ENCODE peak calls at places on chromosomes 12 and 14, in four cellular contexts. Q is NCI-H1092 treated with DMSO at 0.1 percent for 48 hours; U is effector CD4-positive, alpha-beta T cell; N is activated T-helper 9 cell treated with anti-CD3 and anti-CD28 coated beads, Interleukin-2, amount 50 U/mL, for 16 hours. Z is an unnamed sample.

GRCh38 chr12:46516933-46517578 is 144.5 kb upstream of the SLC38A2 start:
- DNase-seq in Q (no peak), U (no peak), N (no peak), Z (no peak)

GRCh38 chr12:52235822-52236291 is 2.8 kb downstream of the KRT7 start:
- DNase-seq in U (no peak), N (no peak), Q (no peak), Z (no peak)

GRCh38 chr14:64865992-64866391 is 13.7 kb downstream of the SPTB start:
- DNase-seq in Q (no peak), N (no peak), U (no peak), Z (no peak)

GRCh38 chr14:88233915-88234314 is 89.2 kb downstream of the KCNK10 start:
- DNase-seq in U (no peak), Q (peak), N (no peak), Z (peak)

GRCh38 chr12:92585106-92585775 is 117.5 kb upstream of the PLEKHG7 start:
- DNase-seq in U (no peak), Q (no peak), N (no peak), Z (no peak)

GRCh38 chr12:49705479-49706267 is 1.5 kb downstream of the FMNL3 start:
- DNase-seq in U (no peak), N (peak), Q (no peak), Z (no peak)

GRCh38 chr12:87365423-87365822 is 663.8 kb downstream of the C12orf50 start:
- DNase-seq in U (no peak), N (no peak), Q (peak), Z (no peak)

GRCh38 chr12:104985206-104985605 is 910 bp upstream of the NOPCHAP1 start:
- DNase-seq in N (no peak), Q (no peak), U (no peak), Z (no peak)

GRCh38 chr12:39605501-39605900 is 14.1 kb downstream of the ABCD2 start:
- DNase-seq in N (no peak), Q (no peak), U (no peak), Z (no peak)

GRCh38 chr12:30063435-30063945 is 279.7 kb upstream of the TMTC1 start:
- DNase-seq in N (no peak), Q (no peak), U (no peak), Z (no peak)

GRCh38 chr12:12333407-12333831 is 16.6 kb downstream of the MANSC1 start:
- DNase-seq in U (no peak), Q (peak), N (no peak), Z (no peak)

GRCh38 chr14:20754308-20754707 is 8.6 kb downstream of the EDDM3A start:
- DNase-seq in U (no peak), N (no peak), Q (no peak), Z (no peak)

GRCh38 chr12:388012-388411 is 1.1 kb downstream of the KDM5A start:
- DNase-seq in U (no peak), Q (no peak), N (no peak), Z (no peak)

GRCh38 chr14:81447018-81447770 is 47.1 kb upstream of the STON2 start:
- DNase-seq in N (no peak), U (no peak), Q (no peak), Z (no peak)

GRCh38 chr14:61965030-61965745 is 203.0 kb downstream of the SNAPC1 start:
- DNase-seq in U (no peak), Q (no peak), N (no peak), Z (no peak)

GRCh38 chr12:28961948-28962384 is 187.1 kb upstream of the FAR2 start:
- DNase-seq in U (no peak), Q (no peak), N (no peak), Z (no peak)

GRCh38 chr14:49861923-49862673 is 9.5 kb upstream of the NEMF start:
- DNase-seq in Q (peak), U (peak), N (peak), Z (peak)

GRCh38 chr14:102320671-102321455 is 1.3 kb downstream of the ZNF839 start:
- DNase-seq in N (no peak), U (no peak), Q (no peak), Z (no peak)

GRCh38 chr14:31893156-31893813 is 183.8 kb upstream of the ARHGAP5 start:
- DNase-seq in Q (no peak), U (no peak), N (no peak), Z (no peak)

GRCh38 chr14:58078068-58078467 is 73.9 kb downstream of the ARMH4 start:
- DNase-seq in N (no peak), Q (no peak), U (no peak), Z (no peak)

GRCh38 chr14:33932526-33933292 is 18.2 kb downstream of the EGLN3 start:
- DNase-seq in U (no peak), N (no peak), Q (peak), Z (no peak)

GRCh38 chr14:31419179-31420012 is 954 bp downstream of the HEATR5A start:
- DNase-seq in Q (no peak), N (no peak), U (no peak), Z (no peak)

Z was measured in NCI-H1694.